ENCODE peak calls at places on chromosomes 13 and 19, in nine cellular contexts. S is IMR-90; I is SK-N-SH; Q is cardiac muscle cell; W is CD8-positive, alpha-beta T cell; C is A673; Y is esophagus squamous epithelium; K is AG04450; B is neural progenitor cell. L is an unnamed sample.
A peak's percentile ranks its signal among the peaks of the same experiment; 100 is the strongest.

GRCh38 chr19:33796164-33797100 is at the start of gene KCTD15:
- DNase-seq in S (peak; percentile 31), I (peak; percentile 86), Q (peak; percentile 75), W (no peak), C (peak; percentile 61), Y (no peak), K (no peak), B (peak; percentile 92), L (no peak)

GRCh38 chr19:35991731-35992450 is 3.1 kb upstream of the SDHAF1 start:
- DNase-seq in S (no peak), I (no peak), Q (peak; percentile 51), W (no peak), C (no peak), Y (no peak), K (no peak), B (no peak), L (no peak)

GRCh38 chr19:29098863-29099481 is 114.0 kb downstream of the UQCRFS1 start:
- DNase-seq in S (peak; percentile 77), I (no peak), Q (peak; percentile 77), W (no peak), C (no peak), Y (no peak), K (peak; percentile 7), B (no peak), L (peak; percentile 41)

GRCh38 chr13:51269039-51269438 is 46.8 kb downstream of the FAM124A start:
- DNase-seq in S (peak; percentile 26), I (no peak), Q (peak; percentile 47), W (no peak), C (no peak), Y (no peak), K (no peak), B (no peak), L (no peak)

GRCh38 chr19:16293133-16294085 is 31.2 kb upstream of the KLF2 start:
- DNase-seq in S (peak; percentile 99), I (no peak), Q (peak; percentile 100), W (no peak), C (no peak), Y (no peak), K (peak; percentile 96), B (no peak), L (peak; percentile 20)

GRCh38 chr13:46640843-46641242 is 87.9 kb downstream of the LRCH1 start:
- DNase-seq in S (peak; percentile 58), I (no peak), Q (no peak), W (no peak), C (no peak), Y (no peak), K (no peak), B (no peak), L (peak; percentile 75)

GRCh38 chr19:17475541-17476115 is 5.3 kb downstream of the SLC27A1 start:
- DNase-seq in S (peak; percentile 61), I (no peak), Q (peak; percentile 72), W (no peak), C (no peak), Y (no peak), K (no peak), B (no peak), L (peak; percentile 40)

GRCh38 chr13:101700598-101700997 is 248.1 kb downstream of the ITGBL1 start:
- DNase-seq in S (no peak), I (no peak), Q (peak; percentile 13), W (no peak), C (no peak), Y (no peak), K (no peak), B (no peak), L (no peak)

GRCh38 chr13:31885994-31886393 is 145.6 kb upstream of the FRY start:
- DNase-seq in S (peak; percentile 4), I (peak; percentile 29), Q (peak; percentile 39), W (no peak), C (peak; percentile 10), Y (no peak), K (no peak), B (peak; percentile 13), L (no peak)

GRCh38 chr19:32350492-32350891 is 5.1 kb downstream of the ZNF507 start:
- DNase-seq in S (no peak), I (no peak), Q (no peak), W (no peak), C (no peak), Y (no peak), K (no peak), B (no peak), L (peak; percentile 69)

GRCh38 chr13:89925107-89925506 is 1422.4 kb upstream of the MIR17HG start:
- DNase-seq in S (peak; percentile 2), I (peak; percentile 37), Q (peak; percentile 35), W (no peak), C (peak; percentile 55), Y (no peak), K (no peak), B (peak; percentile 57), L (peak; percentile 45)

GRCh38 chr19:44696939-44697669 is 1.8 kb upstream of the CEACAM16 start:
- DNase-seq in S (no peak), I (no peak), Q (no peak), W (no peak), C (no peak), Y (no peak), K (no peak), B (no peak), L (no peak)

GRCh38 chr13:19890030-19890429 is 26.6 kb upstream of the ZMYM5 start:
- DNase-seq in S (no peak), I (no peak), Q (no peak), W (no peak), C (no peak), Y (no peak), K (no peak), B (no peak), L (no peak)

GRCh38 chr19:41225238-41226052 is 6.4 kb downstream of the AXL start:
- DNase-seq in S (peak; percentile 100), I (peak; percentile 55), Q (peak; percentile 98), W (peak; percentile 59), C (peak; percentile 53), Y (no peak), K (peak; percentile 97), B (peak; percentile 65), L (peak; percentile 97)

GRCh38 chr13:48411281-48412099 is 1.4 kb downstream of the LPAR6 start:
- DNase-seq in S (peak; percentile 21), I (no peak), Q (peak; percentile 33), W (no peak), C (peak; percentile 34), Y (no peak), K (no peak), B (peak; percentile 11), L (peak; percentile 32)

GRCh38 chr19:22832031-22832762 is at the start of gene ZNF723:
- DNase-seq in S (no peak), I (no peak), Q (no peak), W (no peak), C (no peak), Y (no peak), K (no peak), B (no peak), L (no peak)

GRCh38 chr13:87259479-87260083 is 411.6 kb upstream of the SLITRK5 start:
- DNase-seq in S (no peak), I (peak; percentile 2), Q (peak; percentile 2), W (no peak), C (peak; percentile 6), Y (no peak), K (no peak), B (peak; percentile 61), L (no peak)
- TF ChIP-seq CTCF in S (peak; percentile 34), I (peak; percentile 59), Q (no peak), W (no peak), C (peak; percentile 51), Y (no peak), K (peak; percentile 36), B (peak; percentile 63), L (peak; percentile 39)

DNA sequence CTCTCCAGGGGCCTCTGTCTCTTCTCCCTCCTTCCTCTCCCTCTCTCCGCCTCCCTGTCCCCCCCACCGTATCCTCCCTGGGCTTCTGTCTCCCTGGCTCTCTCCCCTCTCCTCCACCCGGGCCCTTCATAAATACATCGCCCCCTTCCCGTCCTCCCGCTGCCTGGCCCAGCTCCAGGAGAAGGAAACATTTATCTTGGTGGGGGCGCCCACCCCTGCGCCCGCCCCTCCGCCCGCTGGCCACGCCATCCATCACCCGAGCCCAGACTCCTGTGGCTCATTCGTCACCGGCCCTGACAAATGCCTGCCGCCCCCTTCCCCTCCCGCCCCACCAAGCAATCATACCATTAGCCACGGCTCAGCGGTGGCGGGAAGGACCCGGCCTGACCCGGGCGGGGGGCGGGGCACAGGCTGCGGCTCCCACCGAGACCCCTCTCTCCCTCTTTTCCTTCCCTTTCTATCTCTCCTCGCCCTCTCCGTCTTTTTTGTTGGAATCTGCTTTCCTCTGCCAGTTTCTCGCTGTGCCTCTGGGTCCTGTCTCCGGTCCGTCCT is 2.6 kb upstream of the MEIS3 start:
- DNase-seq in S (no peak), I (peak; percentile 90), Q (no peak), W (no peak), C (peak; percentile 20), Y (no peak), K (no peak), B (peak; percentile 84), L (no peak)
- H3K27me3 ChIP-seq in S (peaks cover 47% of the 10 kb centered on the region), I (no peaks in the 10 kb centered on the region), Q (peaks cover 23% of the 10 kb centered on the region), W (peaks cover 65% of the 10 kb centered on the region), C (peaks cover 25% of the 10 kb centered on the region), Y (peaks cover 42% of the 10 kb centered on the region), K (peaks cover 47% of the 10 kb centered on the region), B (peaks cover 64% of the 10 kb centered on the region), L (peaks cover 51% of the 10 kb centered on the region)

DNA sequence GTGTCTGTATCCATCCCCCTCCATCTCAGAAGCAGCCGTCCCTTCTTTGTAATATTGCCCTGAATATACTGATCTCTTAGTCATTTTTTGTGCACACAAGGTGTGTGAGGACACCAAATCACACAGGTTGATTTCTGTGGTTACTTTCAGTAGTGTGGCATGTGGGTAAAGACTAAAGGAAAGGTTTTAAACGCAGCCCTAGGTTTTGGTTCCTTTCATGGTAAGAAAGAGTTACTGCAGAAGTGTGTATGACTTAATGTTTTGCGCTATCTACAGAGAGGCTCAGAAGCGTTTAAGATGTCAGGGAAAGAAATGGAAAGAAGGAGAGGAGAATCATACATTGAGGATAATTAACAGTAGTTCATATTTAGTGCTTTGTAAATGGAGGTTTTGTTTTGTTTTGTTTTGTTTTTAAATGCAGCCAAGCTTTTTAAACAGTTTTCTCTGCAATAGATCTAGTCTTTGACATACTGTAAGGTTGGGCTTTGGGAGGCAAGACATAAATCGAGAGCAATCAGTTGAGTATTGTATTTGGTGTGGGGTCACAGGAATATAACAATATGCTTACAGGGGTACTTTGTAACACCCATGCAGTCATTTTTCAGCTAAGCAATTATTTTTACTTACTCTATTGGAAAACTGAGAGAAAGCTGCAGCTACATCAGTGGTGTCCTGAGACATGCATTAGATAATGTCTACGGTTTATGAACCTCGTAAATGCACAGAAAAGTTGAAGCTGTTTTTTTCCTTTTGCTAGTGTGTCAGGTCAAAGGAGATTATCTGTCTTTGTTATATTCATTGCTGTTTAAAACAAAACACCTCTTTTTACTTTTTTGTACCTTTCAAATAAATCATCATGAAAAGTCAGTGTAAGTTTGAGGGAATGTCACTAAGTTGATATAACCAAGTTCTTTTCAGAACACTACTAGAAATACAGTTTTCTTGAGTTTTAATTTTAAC is 1.9 kb downstream of the NBEA start:
- DNase-seq in S (no peak), I (peak; percentile 21), Q (no peak), W (no peak), C (no peak), Y (no peak), K (no peak), B (no peak), L (no peak)
- H3K4me3 ChIP-seq in S (no peak overlapping the region), I (peak overlapping the region; percentile 95), Q (peak overlapping the region; percentile 76), W (peak overlapping the region; percentile 61), C (no peak overlapping the region), Y (peak overlapping the region; percentile 52), K (no peak overlapping the region), B (peak overlapping the region; percentile 93), L (no peak overlapping the region)

GRCh38 chr19:4455742-4456565 is 1.6 kb downstream of the UBXN6 start:
- DNase-seq in S (peak; percentile 84), I (peak; percentile 49), Q (peak; percentile 83), W (no peak), C (no peak), Y (no peak), K (no peak), B (peak; percentile 48), L (peak; percentile 15)
- TF ChIP-seq CTCF in S (peak; percentile 19), I (no peak), Q (no peak), W (no peak), C (no peak), Y (no peak), K (peak; percentile 27), B (no peak), L (no peak)